ENCODE peak calls at places on chromosomes 2 and 18, in seven cellular contexts. One of them, this sample, is unnamed.
A peak's percentile ranks its signal among the peaks of the same experiment; 100 is the strongest.

GRCh38 chr2:230762317-230762896 is 49.8 kb downstream of the CAB39 start:
- DNase-seq in right lobe of liver: no peak
- DNase-seq in neuronal stem cell: peak; percentile 6
- DNase-seq in thyroid gland: no peak
- DNase-seq in A549: peak; percentile 53
- DNase-seq in HepG2: peak; percentile 65
- DNase-seq in PC-9: no peak
- DNase-seq in this sample: peak; percentile 28

GRCh38 chr18:77100751-77101355 is 31.7 kb downstream of the MBP start:
- DNase-seq in right lobe of liver: no peak
- DNase-seq in neuronal stem cell: no peak
- DNase-seq in thyroid gland: no peak
- DNase-seq in A549: no peak
- DNase-seq in HepG2: no peak
- DNase-seq in PC-9: peak; percentile 29
- DNase-seq in this sample: peak; percentile 85

GRCh38 chr2:214075446-214075845 is 335.4 kb upstream of the VWC2L start:
- DNase-seq in right lobe of liver: no peak
- DNase-seq in neuronal stem cell: no peak
- DNase-seq in thyroid gland: no peak
- DNase-seq in A549: no peak
- DNase-seq in HepG2: no peak
- DNase-seq in PC-9: no peak
- DNase-seq in this sample: no peak

GRCh38 chr18:8005870-8006269 is 438.8 kb downstream of the PTPRM start:
- DNase-seq in right lobe of liver: no peak
- DNase-seq in neuronal stem cell: no peak
- DNase-seq in thyroid gland: no peak
- DNase-seq in A549: no peak
- DNase-seq in HepG2: no peak
- DNase-seq in PC-9: no peak
- DNase-seq in this sample: no peak

GRCh38 chr2:84649058-84649457 is 132.8 kb downstream of the DNAH6 start:
- DNase-seq in right lobe of liver: no peak
- DNase-seq in neuronal stem cell: no peak
- DNase-seq in thyroid gland: no peak
- DNase-seq in A549: no peak
- DNase-seq in HepG2: no peak
- DNase-seq in PC-9: no peak
- DNase-seq in this sample: no peak

GRCh38 chr18:36465970-36466369 is 168.5 kb downstream of the FHOD3 start:
- DNase-seq in right lobe of liver: no peak
- DNase-seq in neuronal stem cell: no peak
- DNase-seq in thyroid gland: no peak
- DNase-seq in A549: no peak
- DNase-seq in HepG2: no peak
- DNase-seq in PC-9: no peak
- DNase-seq in this sample: no peak

GRCh38 chr18:24605454-24605853 is 145.0 kb downstream of the HRH4 start:
- DNase-seq in right lobe of liver: no peak
- DNase-seq in neuronal stem cell: no peak
- DNase-seq in thyroid gland: no peak
- DNase-seq in A549: no peak
- DNase-seq in HepG2: no peak
- DNase-seq in PC-9: no peak
- DNase-seq in this sample: no peak

GRCh38 chr18:74836296-74837139 is 238.8 kb downstream of the ZNF407 start:
- DNase-seq in right lobe of liver: no peak
- DNase-seq in neuronal stem cell: no peak
- DNase-seq in thyroid gland: no peak
- DNase-seq in A549: peak; percentile 9
- DNase-seq in HepG2: peak; percentile 72
- DNase-seq in PC-9: peak; percentile 30
- DNase-seq in this sample: peak; percentile 18

GRCh38 chr2:157572725-157573124 is 55.9 kb downstream of the ACVR1C start:
- DNase-seq in right lobe of liver: no peak
- DNase-seq in neuronal stem cell: no peak
- DNase-seq in thyroid gland: no peak
- DNase-seq in A549: peak; percentile 36
- DNase-seq in HepG2: peak; percentile 29
- DNase-seq in PC-9: no peak
- DNase-seq in this sample: no peak

GRCh38 chr2:102282646-102283045 is 28.7 kb upstream of the IL1RL1 start:
- DNase-seq in right lobe of liver: no peak
- DNase-seq in neuronal stem cell: no peak
- DNase-seq in thyroid gland: no peak
- DNase-seq in A549: no peak
- DNase-seq in HepG2: no peak
- DNase-seq in PC-9: no peak
- DNase-seq in this sample: no peak

GRCh38 chr18:41906528-41907256 is 48.3 kb upstream of the PIK3C3 start:
- DNase-seq in right lobe of liver: no peak
- DNase-seq in neuronal stem cell: peak; percentile 30
- DNase-seq in thyroid gland: no peak
- DNase-seq in A549: peak; percentile 18
- DNase-seq in HepG2: peak; percentile 13
- DNase-seq in PC-9: no peak
- DNase-seq in this sample: peak; percentile 35

GRCh38 chr2:42636956-42637355 is 68.5 kb downstream of the MTA3 start:
- DNase-seq in right lobe of liver: no peak
- DNase-seq in neuronal stem cell: no peak
- DNase-seq in thyroid gland: no peak
- DNase-seq in A549: no peak
- DNase-seq in HepG2: no peak
- DNase-seq in PC-9: no peak
- DNase-seq in this sample: no peak

GRCh38 chr2:143420313-143420712 is 291.1 kb downstream of the ARHGAP15 start:
- DNase-seq in right lobe of liver: no peak
- DNase-seq in neuronal stem cell: no peak
- DNase-seq in thyroid gland: no peak
- DNase-seq in A549: no peak
- DNase-seq in HepG2: no peak
- DNase-seq in PC-9: no peak
- DNase-seq in this sample: no peak

GRCh38 chr2:173858297-173858731 is 106.9 kb downstream of the SP3 start:
- DNase-seq in right lobe of liver: no peak
- DNase-seq in neuronal stem cell: no peak
- DNase-seq in thyroid gland: peak; percentile 86
- DNase-seq in A549: no peak
- DNase-seq in HepG2: no peak
- DNase-seq in PC-9: no peak
- DNase-seq in this sample: no peak

GRCh38 chr2:118459425-118459824 is 371.2 kb downstream of the INSIG2 start:
- DNase-seq in right lobe of liver: no peak
- DNase-seq in neuronal stem cell: no peak
- DNase-seq in thyroid gland: no peak
- DNase-seq in A549: no peak
- DNase-seq in HepG2: no peak
- DNase-seq in PC-9: no peak
- DNase-seq in this sample: no peak

GRCh38 chr2:42867093-42868065 is 75.0 kb upstream of the HAAO start:
- DNase-seq in right lobe of liver: no peak
- DNase-seq in neuronal stem cell: no peak
- DNase-seq in thyroid gland: no peak
- DNase-seq in A549: no peak
- DNase-seq in HepG2: no peak
- DNase-seq in PC-9: no peak
- DNase-seq in this sample: no peak

GRCh38 chr2:3759331-3759730 is 56.0 kb downstream of the DCDC2C start:
- DNase-seq in right lobe of liver: no peak
- DNase-seq in neuronal stem cell: no peak
- DNase-seq in thyroid gland: no peak
- DNase-seq in A549: no peak
- DNase-seq in HepG2: no peak
- DNase-seq in PC-9: no peak
- DNase-seq in this sample: no peak

GRCh38 chr2:53877556-53877955 is 17.8 kb upstream of the GPR75 start:
- DNase-seq in right lobe of liver: no peak
- DNase-seq in neuronal stem cell: no peak
- DNase-seq in thyroid gland: no peak
- DNase-seq in A549: no peak
- DNase-seq in HepG2: no peak
- DNase-seq in PC-9: no peak
- DNase-seq in this sample: peak; percentile 8

GRCh38 chr2:105802587-105802986 is 57.9 kb downstream of the NCK2 start:
- DNase-seq in right lobe of liver: no peak
- DNase-seq in neuronal stem cell: no peak
- DNase-seq in thyroid gland: no peak
- DNase-seq in A549: no peak
- DNase-seq in HepG2: no peak
- DNase-seq in PC-9: no peak
- DNase-seq in this sample: peak; percentile 47

GRCh38 chr2:95384854-95385569 is 17.5 kb upstream of the FAHD2A start:
- DNase-seq in right lobe of liver: no peak
- DNase-seq in neuronal stem cell: no peak
- DNase-seq in thyroid gland: peak; percentile 93
- DNase-seq in A549: no peak
- DNase-seq in HepG2: no peak
- DNase-seq in PC-9: no peak
- DNase-seq in this sample: no peak

GRCh38 chr2:70688427-70688826 is 79.6 kb downstream of the ADD2 start:
- DNase-seq in right lobe of liver: peak; percentile 23
- DNase-seq in neuronal stem cell: no peak
- DNase-seq in thyroid gland: no peak
- DNase-seq in A549: no peak
- DNase-seq in HepG2: no peak
- DNase-seq in PC-9: no peak
- DNase-seq in this sample: no peak

GRCh38 chr2:97957432-97958183 is 38.1 kb downstream of the TMEM131 start:
- DNase-seq in right lobe of liver: no peak
- DNase-seq in neuronal stem cell: no peak
- DNase-seq in thyroid gland: peak; percentile 64
- DNase-seq in A549: no peak
- DNase-seq in HepG2: no peak
- DNase-seq in PC-9: peak; percentile 41
- DNase-seq in this sample: peak; percentile 81

GRCh38 chr18:12033643-12034025 is 52.3 kb downstream of the IMPA2 start:
- DNase-seq in right lobe of liver: no peak
- DNase-seq in neuronal stem cell: no peak
- DNase-seq in thyroid gland: no peak
- DNase-seq in A549: no peak
- DNase-seq in HepG2: no peak
- DNase-seq in PC-9: no peak
- DNase-seq in this sample: no peak

GRCh38 chr2:111226797-111227700 is 106.3 kb downstream of the BCL2L11 start:
- DNase-seq in right lobe of liver: no peak
- DNase-seq in neuronal stem cell: no peak
- DNase-seq in thyroid gland: no peak
- DNase-seq in A549: no peak
- DNase-seq in HepG2: no peak
- DNase-seq in PC-9: no peak
- DNase-seq in this sample: no peak

GRCh38 chr2:210475726-210476125 is 833 bp downstream of the LANCL1 start:
- DNase-seq in right lobe of liver: no peak
- DNase-seq in neuronal stem cell: no peak
- DNase-seq in thyroid gland: no peak
- DNase-seq in A549: no peak
- DNase-seq in HepG2: no peak
- DNase-seq in PC-9: no peak
- DNase-seq in this sample: no peak
- H3K4me3 ChIP-seq in right lobe of liver: peak overlapping the region; percentile 77
- H3K4me3 ChIP-seq in neuronal stem cell: peak overlapping the region; percentile 71
- H3K4me3 ChIP-seq in thyroid gland: no peak overlapping the region
- H3K4me3 ChIP-seq in A549: peak overlapping the region; percentile 75
- H3K4me3 ChIP-seq in HepG2: peak overlapping the region; percentile 87
- H3K4me3 ChIP-seq in PC-9: peak overlapping the region; percentile 54
- H3K4me3 ChIP-seq in this sample: peak overlapping the region; percentile 96

GRCh38 chr18:58396966-58397365 is 231.9 kb downstream of the ALPK2 start:
- DNase-seq in right lobe of liver: no peak
- DNase-seq in neuronal stem cell: no peak
- DNase-seq in thyroid gland: no peak
- DNase-seq in A549: no peak
- DNase-seq in HepG2: no peak
- DNase-seq in PC-9: no peak
- DNase-seq in this sample: no peak
- H3K4me1 ChIP-seq in right lobe of liver: peaks cover 32% of the 10 kb centered on the region
- H3K4me1 ChIP-seq in neuronal stem cell: peaks cover 5% of the 10 kb centered on the region
- H3K4me1 ChIP-seq in thyroid gland: no peaks in the 10 kb centered on the region
- H3K4me1 ChIP-seq in A549: peaks cover 14% of the 10 kb centered on the region
- H3K4me1 ChIP-seq in HepG2: peaks cover 100% of the 10 kb centered on the region
- H3K4me1 ChIP-seq in PC-9: no peaks in the 10 kb centered on the region
- H3K4me1 ChIP-seq in this sample: peaks cover under 1% of the 10 kb centered on the region

DNA sequence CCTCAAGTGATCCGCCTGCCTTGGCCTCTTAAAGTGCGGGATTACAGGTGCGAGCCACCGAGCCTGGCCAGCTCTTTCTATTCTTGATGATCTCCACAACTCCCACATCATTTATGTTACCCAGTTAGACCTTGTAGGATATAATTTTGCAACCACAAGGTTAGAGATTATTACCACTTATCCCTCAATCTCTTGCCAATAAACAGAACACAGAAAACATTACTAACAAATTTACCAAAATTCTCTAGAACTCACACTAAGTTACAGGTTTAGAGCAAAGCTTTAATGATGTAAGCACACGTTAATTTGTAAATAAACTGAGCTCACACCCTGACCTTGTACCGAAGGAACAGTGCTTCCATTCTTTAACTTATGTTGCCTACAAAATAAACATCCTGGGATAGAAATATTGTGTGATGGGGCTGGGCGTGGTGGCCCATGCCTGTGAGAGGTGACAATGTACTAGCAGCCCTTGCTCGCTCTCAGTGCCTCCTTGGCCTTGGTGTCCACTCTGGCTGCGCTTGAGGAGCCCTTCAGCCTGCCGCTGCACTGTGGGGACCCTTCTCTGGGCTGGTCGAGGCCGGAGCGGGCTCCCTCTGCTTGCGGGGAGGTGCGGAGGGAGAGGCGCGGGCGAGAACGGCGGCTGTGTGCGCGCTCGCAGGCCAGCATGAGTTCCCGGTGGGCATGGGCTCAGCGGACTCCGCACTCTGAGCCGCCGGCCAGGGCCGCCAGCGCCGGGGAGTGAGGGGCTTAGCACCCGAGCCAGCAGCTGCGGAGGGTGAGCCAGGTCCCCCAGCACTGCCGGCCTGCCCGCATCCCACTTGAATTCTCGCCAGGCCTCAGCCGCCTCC is 42.1 kb upstream of the ITSN2 start:
- DNase-seq in right lobe of liver: peak; percentile 31
- DNase-seq in neuronal stem cell: no peak
- DNase-seq in thyroid gland: no peak
- DNase-seq in A549: no peak
- DNase-seq in HepG2: no peak
- DNase-seq in PC-9: no peak
- DNase-seq in this sample: no peak
- H3K4me3 ChIP-seq in right lobe of liver: no peak overlapping the region
- H3K4me3 ChIP-seq in neuronal stem cell: no peak overlapping the region
- H3K4me3 ChIP-seq in thyroid gland: no peak overlapping the region
- H3K4me3 ChIP-seq in A549: no peak overlapping the region
- H3K4me3 ChIP-seq in HepG2: peak overlapping the region; percentile 59
- H3K4me3 ChIP-seq in PC-9: no peak overlapping the region
- H3K4me3 ChIP-seq in this sample: no peak overlapping the region

DNA sequence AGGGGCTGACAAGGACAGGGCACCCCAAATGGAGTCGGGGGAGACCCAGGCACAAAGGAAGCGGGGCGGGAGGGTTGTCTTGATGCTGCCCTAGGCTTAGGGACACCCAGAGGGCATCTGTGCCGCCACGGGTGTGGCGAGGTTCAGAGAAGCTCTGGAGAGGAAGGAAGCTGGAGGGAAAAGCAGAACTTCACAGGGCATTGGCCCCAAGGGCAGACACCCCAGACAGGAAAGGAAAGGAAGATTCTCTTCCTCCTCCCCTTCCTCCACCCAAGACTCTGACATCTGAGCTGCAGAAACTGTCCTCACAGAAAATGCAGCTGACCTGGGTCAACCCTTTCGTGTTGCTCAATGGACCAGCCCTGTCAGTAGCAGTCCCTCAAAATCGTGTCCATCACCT is 25.6 kb downstream of the DNMT3A start:
- DNase-seq in right lobe of liver: no peak
- DNase-seq in neuronal stem cell: no peak
- DNase-seq in thyroid gland: no peak
- DNase-seq in A549: no peak
- DNase-seq in HepG2: no peak
- DNase-seq in PC-9: no peak
- DNase-seq in this sample: no peak
- H3K4me1 ChIP-seq in right lobe of liver: peaks cover 18% of the 10 kb centered on the region
- H3K4me1 ChIP-seq in neuronal stem cell: peaks cover 28% of the 10 kb centered on the region
- H3K4me1 ChIP-seq in thyroid gland: peaks cover 43% of the 10 kb centered on the region
- H3K4me1 ChIP-seq in A549: peaks cover 6% of the 10 kb centered on the region
- H3K4me1 ChIP-seq in HepG2: peaks cover 11% of the 10 kb centered on the region
- H3K4me1 ChIP-seq in PC-9: peaks cover 9% of the 10 kb centered on the region
- H3K4me1 ChIP-seq in this sample: peaks cover 6% of the 10 kb centered on the region

This sample was measured in mammary epithelial cell.